ENCODE peak calls at places on chromosomes 16 and 17, in seven cellular contexts. Z is brain microvascular endothelial cell, G is mammary epithelial cell, I is HFFc6, M is AG04450, W is spleen, P is neural crest cell. X is an unnamed sample.

GRCh38 chr16:49315602-49316001 is 34.0 kb upstream of the CBLN1 start:
- DNase-seq in Z (no peak), G (no peak), I (no peak), M (no peak), W (no peak), P (no peak), X (no peak)

GRCh38 chr17:80951121-80952090 is 40.2 kb upstream of the CHMP6 start:
- DNase-seq in Z (no peak), G (no peak), I (no peak), M (no peak), W (peak), P (no peak), X (peak)

GRCh38 chr17:43945074-43945824 is 3.0 kb upstream of the PPY start:
- DNase-seq in Z (no peak), G (no peak), I (peak), M (no peak), W (no peak), P (no peak), X (no peak)

GRCh38 chr16:88826070-88826840 is 14.5 kb upstream of the APRT start:
- DNase-seq in Z (no peak), G (no peak), I (no peak), M (no peak), W (no peak), P (no peak), X (no peak)

GRCh38 chr17:50440172-50440837 is 14.3 kb downstream of the ACSF2 start:
- DNase-seq in Z (no peak), G (no peak), I (no peak), M (no peak), W (no peak), P (no peak), X (no peak)

GRCh38 chr16:87016056-87016455 is 301.1 kb downstream of the C16orf95 start:
- DNase-seq in Z (no peak), G (no peak), I (no peak), M (no peak), W (no peak), P (no peak), X (no peak)

GRCh38 chr17:1580979-1581676 is 18.5 kb upstream of the PITPNA start:
- DNase-seq in Z (no peak), G (no peak), I (no peak), M (no peak), W (no peak), P (no peak), X (no peak)

GRCh38 chr16:68246671-68247070 is 1.5 kb downstream of the PLA2G15 start:
- DNase-seq in Z (no peak), G (no peak), I (no peak), M (no peak), W (no peak), P (no peak), X (no peak)

GRCh38 chr16:16045311-16045710 is 95.9 kb downstream of the ABCC1 start:
- DNase-seq in Z (no peak), G (peak), I (no peak), M (no peak), W (no peak), P (no peak), X (no peak)

GRCh38 chr17:55845385-55845784 is 94.5 kb downstream of the PCTP start:
- DNase-seq in Z (peak), G (peak), I (peak), M (no peak), W (peak), P (peak), X (no peak)

GRCh38 chr16:84514874-84515835 is 10.7 kb upstream of the MEAK7 start:
- DNase-seq in Z (no peak), G (no peak), I (no peak), M (no peak), W (peak), P (no peak), X (no peak)

GRCh38 chr16:85296859-85297698 is 184.8 kb upstream of the CIBAR2 start:
- DNase-seq in Z (no peak), G (no peak), I (peak), M (no peak), W (no peak), P (peak), X (no peak)

GRCh38 chr16:81885976-81886586 is 107.0 kb downstream of the PLCG2 start:
- DNase-seq in Z (peak), G (no peak), I (no peak), M (no peak), W (no peak), P (peak), X (no peak)

GRCh38 chr17:68646626-68647526 is 45.7 kb upstream of the FAM20A start:
- DNase-seq in Z (no peak), G (no peak), I (no peak), M (no peak), W (no peak), P (no peak), X (no peak)

GRCh38 chr17:44623070-44623725 is 33.1 kb upstream of the MEIOC start:
- DNase-seq in Z (no peak), G (no peak), I (peak), M (no peak), W (no peak), P (no peak), X (no peak)

GRCh38 chr16:84194470-84195200 is 3.7 kb downstream of the ADAD2 start:
- DNase-seq in Z (no peak), G (no peak), I (no peak), M (no peak), W (no peak), P (no peak), X (no peak)

GRCh38 chr17:5035356-5035755 is at the start of gene SLC52A1:
- DNase-seq in Z (no peak), G (peak), I (no peak), M (no peak), W (no peak), P (no peak), X (no peak)

GRCh38 chr17:32335647-32336046 is 6.3 kb downstream of the C17orf75 start:
- DNase-seq in Z (peak), G (peak), I (peak), M (peak), W (no peak), P (no peak), X (no peak)

GRCh38 chr17:32341857-32342602 is at the start of gene C17orf75:
- DNase-seq in Z (peak), G (peak), I (peak), M (no peak), W (peak), P (peak), X (no peak)

GRCh38 chr17:32342603-32343325 is 791 bp upstream of the C17orf75 start:
- DNase-seq in Z (no peak), G (no peak), I (no peak), M (no peak), W (no peak), P (no peak), X (no peak)

GRCh38 chr17:32345953-32346600 is 3.9 kb upstream of the ZNF207 start:
- DNase-seq in Z (no peak), G (no peak), I (no peak), M (no peak), W (no peak), P (no peak), X (no peak)

DNA sequence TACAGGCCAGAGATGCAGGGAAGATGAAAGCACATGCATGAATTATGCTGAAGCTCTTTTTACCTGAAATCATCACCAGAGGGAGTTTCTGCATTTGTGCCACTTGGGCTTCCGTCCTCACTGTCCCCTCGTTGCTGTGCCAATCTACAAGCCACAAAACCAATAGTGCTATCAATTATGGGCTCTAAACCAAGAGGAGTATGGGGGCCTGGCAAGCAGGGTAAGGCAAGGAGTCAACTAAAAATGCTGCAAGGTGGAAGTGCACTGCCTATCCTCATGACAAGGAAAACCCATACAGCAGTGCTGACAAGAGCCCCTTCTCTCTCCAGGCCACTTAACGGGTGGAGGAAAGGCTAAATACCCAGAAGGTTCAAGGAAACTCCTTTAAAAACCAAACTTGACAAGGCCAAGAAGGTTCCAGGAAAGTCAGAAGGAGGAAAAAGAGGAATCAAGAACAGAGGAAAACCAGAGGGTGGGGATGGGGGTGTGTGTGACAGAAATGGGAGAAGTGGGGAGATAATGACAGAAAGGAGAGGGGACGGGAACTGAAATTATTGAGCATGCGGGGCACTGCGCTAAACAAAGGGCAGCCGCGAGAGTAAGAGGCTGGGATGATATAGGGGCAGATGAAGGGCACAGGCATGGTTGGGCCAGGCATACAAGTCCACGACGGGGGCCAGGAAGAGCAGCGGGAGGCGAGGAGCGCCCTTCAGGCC is 674 bp downstream of the C17orf75 start:
- DNase-seq in Z (no peak), G (peak), I (peak), M (no peak), W (no peak), P (no peak), X (no peak)
- TF ChIP-seq CTCF in Z (peak), G (peak), I (peak), M (peak), W (no peak), P (no peak), X (peak)

GRCh38 chr16:23679274-23679985 is 741 bp downstream of the PLK1 start:
- DNase-seq in Z (peak), G (peak), I (no peak), M (no peak), W (peak), P (peak), X (no peak)
- TF ChIP-seq CTCF in Z (no peak), G (no peak), I (no peak), M (no peak), W (no peak), P (no peak), X (no peak)

GRCh38 chr17:42072323-42073187 is 22.2 kb upstream of the C17orf113 start:
- DNase-seq in Z (no peak), G (no peak), I (no peak), M (no peak), W (no peak), P (peak), X (no peak)
- TF ChIP-seq CTCF in Z (peak), G (no peak), I (peak), M (no peak), W (no peak), P (peak), X (peak)

DNA sequence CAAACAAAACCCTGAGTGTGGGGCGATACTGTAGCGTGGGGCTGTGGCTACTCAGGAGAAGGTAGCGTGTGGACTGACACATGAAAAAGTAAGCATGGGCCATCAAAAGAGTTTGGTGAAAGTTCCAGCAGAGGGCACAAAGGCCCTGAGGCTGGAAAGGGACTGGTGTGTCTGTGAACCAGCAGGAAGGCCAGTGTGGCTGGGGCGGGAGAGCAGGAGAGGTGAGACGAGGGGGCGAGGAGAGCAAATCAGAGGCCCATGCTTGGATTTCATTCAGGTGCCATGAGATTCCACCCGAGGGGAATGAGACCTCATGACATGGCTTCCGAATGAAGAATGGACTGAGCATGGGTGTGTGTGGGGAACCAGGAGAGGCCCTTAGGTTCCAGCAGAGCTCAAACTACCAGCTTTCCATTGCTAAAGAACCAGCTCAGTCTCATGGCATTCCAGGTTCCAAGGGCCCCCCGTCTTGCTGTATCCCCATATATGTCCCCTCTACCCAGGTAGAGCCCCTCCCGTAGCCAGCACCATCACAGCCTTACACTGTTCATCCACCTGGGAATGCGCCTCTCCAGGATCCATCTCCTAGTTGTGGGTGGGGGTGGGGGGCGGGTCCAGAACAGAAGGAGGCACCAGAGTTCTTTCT is 31.1 kb downstream of the TRPV2 start:
- DNase-seq in Z (no peak), G (no peak), I (no peak), M (no peak), W (no peak), P (no peak), X (no peak)
- TF ChIP-seq CTCF in Z (peak), G (no peak), I (peak), M (no peak), W (no peak), P (no peak), X (peak)

GRCh38 chr17:7214300-7215135 is 5.1 kb downstream of the DLG4 start:
- DNase-seq in Z (peak), G (peak), I (peak), M (peak), W (peak), P (peak), X (peak)
- TF ChIP-seq CTCF in Z (peak), G (peak), I (peak), M (peak), W (no peak), P (peak), X (peak)

GRCh38 chr16:30092373-30093010 is 768 bp upstream of the TBX6 start:
- DNase-seq in Z (peak), G (no peak), I (no peak), M (no peak), W (peak), P (peak), X (no peak)
- TF ChIP-seq CTCF in Z (peak), G (peak), I (peak), M (peak), W (peak), P (peak), X (peak)

DNA sequence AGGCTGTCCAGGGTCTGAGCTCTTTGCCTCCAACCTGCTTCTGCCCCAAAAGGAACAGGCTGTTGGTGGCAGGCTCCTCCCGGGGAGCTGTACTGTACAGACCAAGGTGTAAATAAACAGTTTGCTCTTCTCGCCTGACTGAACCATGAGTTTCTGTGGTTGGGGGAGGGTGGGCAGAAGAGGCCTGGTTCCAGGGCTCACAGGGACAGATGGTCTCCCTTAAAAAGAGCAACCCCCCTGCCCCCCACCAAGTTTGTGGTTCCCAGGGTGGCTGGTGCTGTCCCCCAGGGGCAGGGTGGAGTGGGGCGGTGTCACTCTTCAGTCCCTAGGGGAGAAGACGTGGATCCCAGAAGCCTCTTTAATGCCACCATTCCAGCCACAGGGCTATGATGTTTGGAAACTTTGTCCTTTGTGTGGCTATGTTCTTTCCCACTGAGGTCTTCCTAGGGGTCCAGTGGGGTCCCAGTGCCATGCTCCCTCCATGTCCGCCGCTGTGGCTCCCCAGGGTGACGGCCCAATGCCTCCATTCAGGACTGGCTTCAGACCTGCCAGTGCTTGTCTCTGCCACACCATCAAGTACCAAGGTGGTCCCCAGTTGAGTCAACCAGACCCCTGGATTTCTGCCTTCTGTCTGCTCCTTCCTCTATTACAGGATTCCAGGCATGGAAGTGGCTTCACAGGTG is 146.7 kb downstream of the RAB11FIP4 start:
- DNase-seq in Z (no peak), G (no peak), I (no peak), M (no peak), W (peak), P (no peak), X (no peak)
- TF ChIP-seq CTCF in Z (no peak), G (no peak), I (no peak), M (no peak), W (no peak), P (no peak), X (no peak)

GRCh38 chr16:2465653-2466415 is 5.3 kb upstream of the NTN3 start:
- DNase-seq in Z (no peak), G (no peak), I (no peak), M (no peak), W (no peak), P (no peak), X (no peak)
- TF ChIP-seq CTCF in Z (peak), G (no peak), I (peak), M (peak), W (no peak), P (peak), X (peak)

X was measured in chondrocyte.